ENCODE peak calls at places on chromosomes 11 and 22, in seven cellular contexts. One of them, this sample, is unnamed.

GRCh38 chr11:43327987-43328386 is 16.2 kb downstream of the API5 start:
- DNase-seq in mammary epithelial cell: peak
- DNase-seq in SJCRH30: no peak
- DNase-seq in A549: peak
- DNase-seq in cardiac muscle cell: no peak
- DNase-seq in GM23338: no peak
- DNase-seq in body of pancreas: no peak
- DNase-seq in this sample: no peak

GRCh38 chr11:119481667-119482400 is 58.9 kb upstream of the THY1 start:
- DNase-seq in mammary epithelial cell: no peak
- DNase-seq in cardiac muscle cell: no peak
- DNase-seq in body of pancreas: peak
- DNase-seq in SJCRH30: peak
- DNase-seq in GM23338: no peak
- DNase-seq in A549: no peak
- DNase-seq in this sample: no peak

GRCh38 chr11:64900263-64900678 is 16.7 kb downstream of the ATG2A start:
- DNase-seq in body of pancreas: no peak
- DNase-seq in SJCRH30: no peak
- DNase-seq in cardiac muscle cell: no peak
- DNase-seq in mammary epithelial cell: peak
- DNase-seq in A549: peak
- DNase-seq in GM23338: no peak
- DNase-seq in this sample: peak

GRCh38 chr11:406796-407650 is 7.8 kb downstream of the SIGIRR start:
- DNase-seq in SJCRH30: no peak
- DNase-seq in A549: peak
- DNase-seq in cardiac muscle cell: peak
- DNase-seq in GM23338: peak
- DNase-seq in mammary epithelial cell: peak
- DNase-seq in body of pancreas: peak
- DNase-seq in this sample: peak

GRCh38 chr11:10405858-10406592 is 49.0 kb upstream of the AMPD3 start:
- DNase-seq in body of pancreas: peak
- DNase-seq in mammary epithelial cell: peak
- DNase-seq in A549: peak
- DNase-seq in SJCRH30: peak
- DNase-seq in GM23338: peak
- DNase-seq in cardiac muscle cell: peak
- DNase-seq in this sample: no peak

GRCh38 chr11:36304349-36304748 is 8.3 kb downstream of the PRR5L start:
- DNase-seq in mammary epithelial cell: no peak
- DNase-seq in A549: no peak
- DNase-seq in cardiac muscle cell: no peak
- DNase-seq in SJCRH30: no peak
- DNase-seq in body of pancreas: no peak
- DNase-seq in GM23338: no peak
- DNase-seq in this sample: no peak

GRCh38 chr11:42397483-42397882 is 914.3 kb upstream of the API5 start:
- DNase-seq in GM23338: no peak
- DNase-seq in SJCRH30: no peak
- DNase-seq in mammary epithelial cell: no peak
- DNase-seq in A549: no peak
- DNase-seq in cardiac muscle cell: no peak
- DNase-seq in body of pancreas: no peak
- DNase-seq in this sample: no peak

GRCh38 chr11:119676461-119677020 is 52.5 kb downstream of the NECTIN1 start:
- DNase-seq in SJCRH30: no peak
- DNase-seq in GM23338: no peak
- DNase-seq in cardiac muscle cell: no peak
- DNase-seq in mammary epithelial cell: no peak
- DNase-seq in A549: no peak
- DNase-seq in body of pancreas: no peak
- DNase-seq in this sample: no peak

GRCh38 chr11:84250834-84251613 is 964.9 kb upstream of the CCDC90B start:
- DNase-seq in A549: no peak
- DNase-seq in body of pancreas: no peak
- DNase-seq in GM23338: no peak
- DNase-seq in cardiac muscle cell: no peak
- DNase-seq in mammary epithelial cell: no peak
- DNase-seq in SJCRH30: no peak
- DNase-seq in this sample: no peak

GRCh38 chr22:41822289-41823057 is 10.4 kb upstream of the SREBF2 start:
- DNase-seq in GM23338: peak
- DNase-seq in cardiac muscle cell: no peak
- DNase-seq in SJCRH30: no peak
- DNase-seq in A549: peak
- DNase-seq in mammary epithelial cell: peak
- DNase-seq in body of pancreas: no peak
- DNase-seq in this sample: peak

GRCh38 chr11:129593098-129593497 is 217.4 kb downstream of the BARX2 start:
- DNase-seq in body of pancreas: no peak
- DNase-seq in cardiac muscle cell: no peak
- DNase-seq in GM23338: peak
- DNase-seq in A549: no peak
- DNase-seq in SJCRH30: no peak
- DNase-seq in mammary epithelial cell: peak
- DNase-seq in this sample: no peak

GRCh38 chr11:114132427-114132826 is 72.9 kb downstream of the ZBTB16 start:
- DNase-seq in A549: no peak
- DNase-seq in GM23338: no peak
- DNase-seq in cardiac muscle cell: no peak
- DNase-seq in SJCRH30: no peak
- DNase-seq in mammary epithelial cell: no peak
- DNase-seq in body of pancreas: no peak
- DNase-seq in this sample: no peak

GRCh38 chr11:122601131-122602125 is 54.1 kb upstream of the UBASH3B start:
- DNase-seq in SJCRH30: no peak
- DNase-seq in mammary epithelial cell: peak
- DNase-seq in GM23338: no peak
- DNase-seq in body of pancreas: no peak
- DNase-seq in cardiac muscle cell: peak
- DNase-seq in A549: peak
- DNase-seq in this sample: no peak

GRCh38 chr11:74144592-74144991 is 26.2 kb downstream of the C2CD3 start:
- DNase-seq in SJCRH30: no peak
- DNase-seq in cardiac muscle cell: no peak
- DNase-seq in GM23338: no peak
- DNase-seq in A549: no peak
- DNase-seq in body of pancreas: no peak
- DNase-seq in mammary epithelial cell: no peak
- DNase-seq in this sample: no peak

GRCh38 chr11:74153224-74153623 is 17.6 kb downstream of the C2CD3 start:
- DNase-seq in mammary epithelial cell: no peak
- DNase-seq in cardiac muscle cell: no peak
- DNase-seq in A549: no peak
- DNase-seq in GM23338: no peak
- DNase-seq in body of pancreas: no peak
- DNase-seq in SJCRH30: no peak
- DNase-seq in this sample: no peak

GRCh38 chr11:74141908-74142307 is 28.9 kb downstream of the C2CD3 start:
- DNase-seq in GM23338: no peak
- DNase-seq in body of pancreas: no peak
- DNase-seq in cardiac muscle cell: no peak
- DNase-seq in mammary epithelial cell: no peak
- DNase-seq in SJCRH30: no peak
- DNase-seq in A549: no peak
- DNase-seq in this sample: no peak

GRCh38 chr11:74142624-74143023 is 28.2 kb downstream of the C2CD3 start:
- DNase-seq in SJCRH30: no peak
- DNase-seq in A549: no peak
- DNase-seq in mammary epithelial cell: peak
- DNase-seq in GM23338: no peak
- DNase-seq in cardiac muscle cell: no peak
- DNase-seq in body of pancreas: no peak
- DNase-seq in this sample: no peak

DNA sequence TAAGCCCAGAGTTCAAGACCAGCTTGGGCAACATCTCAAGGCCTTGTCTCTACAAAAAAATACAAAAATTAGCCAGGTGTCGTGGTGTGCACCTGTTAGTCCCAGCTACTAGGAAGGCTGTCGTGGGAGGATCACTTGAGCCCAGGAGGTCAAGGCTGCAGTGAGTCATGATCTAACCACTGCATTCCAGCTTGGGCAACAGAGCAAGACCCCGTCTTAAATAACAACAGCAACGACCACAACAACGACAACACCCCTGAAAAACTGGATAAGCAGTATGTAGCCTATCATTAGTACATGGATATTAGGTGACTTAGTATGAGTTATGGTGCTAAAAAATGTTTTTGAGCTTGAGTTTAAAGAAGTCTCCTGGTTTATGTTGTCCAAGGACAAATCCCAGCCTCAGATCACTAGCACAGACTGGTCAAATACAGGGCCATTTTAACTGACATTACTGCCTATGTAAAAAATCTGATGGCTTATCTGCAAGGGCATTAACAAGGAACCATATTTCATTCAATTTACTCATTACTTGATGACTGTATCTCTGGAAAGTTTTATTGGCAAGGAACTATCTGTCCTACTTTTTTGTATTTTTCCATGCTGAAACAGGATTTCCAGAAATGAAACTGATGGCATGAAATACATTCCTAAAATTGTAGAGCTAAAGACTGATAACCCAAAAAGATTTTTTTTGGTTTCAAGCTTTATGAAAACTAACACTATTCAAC is 23.4 kb downstream of the C2CD3 start:
- DNase-seq in GM23338: no peak
- DNase-seq in body of pancreas: no peak
- DNase-seq in cardiac muscle cell: no peak
- DNase-seq in SJCRH30: peak
- DNase-seq in mammary epithelial cell: no peak
- DNase-seq in A549: no peak
- DNase-seq in this sample: no peak
- H3K27ac ChIP-seq in GM23338: no peak
- H3K27ac ChIP-seq in body of pancreas: no peak
- H3K27ac ChIP-seq in cardiac muscle cell: no peak
- H3K27ac ChIP-seq in SJCRH30: no peak
- H3K27ac ChIP-seq in mammary epithelial cell: no peak
- H3K27ac ChIP-seq in A549: peak
- H3K27ac ChIP-seq in this sample: no peak

DNA sequence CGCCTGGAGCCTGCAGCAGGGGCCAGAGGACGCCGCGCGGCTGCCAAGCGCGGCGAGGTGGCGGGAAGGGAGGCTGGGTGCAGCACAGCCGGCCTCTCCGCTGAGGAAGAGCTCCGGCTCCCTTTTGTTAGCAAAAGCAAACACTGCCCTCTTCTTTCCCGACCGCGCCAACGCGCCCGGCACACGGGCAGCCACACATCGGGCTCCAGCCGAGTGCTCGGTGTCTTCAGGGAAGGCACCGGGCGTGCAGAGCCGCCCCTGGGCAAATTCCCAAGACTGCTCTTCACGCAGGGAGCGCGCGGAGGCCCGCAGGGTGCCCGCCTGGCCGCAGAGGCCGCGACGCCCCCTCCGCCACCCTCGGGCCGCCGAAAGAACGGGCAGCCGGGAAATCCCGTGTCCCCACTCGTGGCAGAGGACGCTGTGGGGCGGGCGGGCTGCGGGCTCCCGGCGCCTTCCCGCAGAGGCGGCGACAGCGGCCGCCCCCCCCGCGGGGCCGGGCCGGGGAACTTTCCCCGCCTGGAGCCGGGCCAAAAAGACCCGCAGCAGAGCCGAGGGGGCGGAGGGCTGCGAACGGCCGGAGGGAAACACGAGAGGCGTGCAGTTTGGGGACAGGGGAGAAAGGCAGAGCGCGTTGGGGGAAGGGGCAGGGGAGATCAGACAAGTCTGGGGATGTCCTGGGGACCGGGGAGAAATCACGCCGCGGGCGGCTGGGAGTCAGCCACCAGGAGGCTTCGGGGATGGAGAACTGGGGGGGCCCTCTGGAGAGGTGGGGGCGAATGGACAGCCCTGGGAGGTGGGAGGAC is 931 bp downstream of the CADM1 start:
- DNase-seq in SJCRH30: peak
- DNase-seq in A549: peak
- DNase-seq in mammary epithelial cell: peak
- DNase-seq in cardiac muscle cell: peak
- DNase-seq in body of pancreas: peak
- DNase-seq in GM23338: peak
- DNase-seq in this sample: peak
- H3K4me3 ChIP-seq in SJCRH30: peak
- H3K4me3 ChIP-seq in A549: peak
- H3K4me3 ChIP-seq in mammary epithelial cell: peak
- H3K4me3 ChIP-seq in cardiac muscle cell: peak
- H3K4me3 ChIP-seq in body of pancreas: peak
- H3K4me3 ChIP-seq in GM23338: peak
- H3K4me3 ChIP-seq in this sample: peak

DNA sequence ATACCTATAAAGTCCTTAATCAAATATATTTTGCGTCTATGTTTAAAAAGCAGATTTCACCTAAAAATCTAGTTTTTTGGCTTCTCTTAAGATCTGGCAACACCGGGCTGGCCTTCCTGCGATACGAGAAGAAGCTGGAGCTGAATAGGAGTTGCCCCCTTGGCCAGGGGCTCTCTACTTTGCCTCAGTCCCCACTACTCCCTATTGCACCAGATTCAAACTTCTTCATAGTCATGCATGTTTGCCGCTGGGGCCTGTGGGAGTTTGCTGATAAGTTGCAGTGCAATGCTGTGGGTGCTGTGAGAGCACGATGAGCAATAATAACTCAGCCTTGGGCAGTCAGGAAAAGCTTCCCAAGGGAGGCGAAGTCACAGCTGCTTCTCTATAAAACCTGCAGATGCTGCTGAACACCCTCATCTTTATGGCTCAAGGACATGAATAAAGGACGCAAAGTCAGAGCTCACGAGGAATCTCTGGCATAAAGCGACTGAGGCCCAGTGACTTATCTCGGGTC is 15.2 kb upstream of the EIF3D start:
- DNase-seq in cardiac muscle cell: no peak
- DNase-seq in body of pancreas: no peak
- DNase-seq in GM23338: no peak
- DNase-seq in SJCRH30: no peak
- DNase-seq in mammary epithelial cell: peak
- DNase-seq in A549: no peak
- DNase-seq in this sample: no peak
- H3K27ac ChIP-seq in cardiac muscle cell: no peak
- H3K27ac ChIP-seq in body of pancreas: no peak
- H3K27ac ChIP-seq in GM23338: no peak
- H3K27ac ChIP-seq in SJCRH30: no peak
- H3K27ac ChIP-seq in mammary epithelial cell: no peak
- H3K27ac ChIP-seq in A549: peak
- H3K27ac ChIP-seq in this sample: no peak

DNA sequence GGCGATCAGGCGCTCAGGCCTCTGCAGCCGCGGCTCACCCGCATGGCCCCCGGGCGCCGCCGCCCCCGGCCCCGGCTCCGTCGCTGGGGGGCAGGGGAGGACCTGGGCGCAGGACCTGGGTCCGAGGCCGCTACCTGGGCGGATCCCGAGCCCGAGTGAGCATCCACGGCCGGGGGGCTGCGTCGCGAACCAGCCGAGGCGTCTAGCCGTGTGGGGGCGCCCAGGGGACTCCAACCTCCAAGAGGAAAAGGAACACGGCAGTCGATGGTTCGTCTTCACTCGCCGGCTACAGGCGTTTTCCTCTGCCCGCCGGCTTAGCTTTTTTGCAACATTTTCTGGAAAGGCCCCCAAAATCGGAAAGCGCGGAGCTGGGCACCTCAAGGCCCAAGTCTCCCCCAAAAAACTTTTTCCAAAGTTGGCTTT is 698 bp downstream of the PDGFB start:
- DNase-seq in body of pancreas: peak
- DNase-seq in A549: peak
- DNase-seq in GM23338: no peak
- DNase-seq in cardiac muscle cell: no peak
- DNase-seq in SJCRH30: no peak
- DNase-seq in mammary epithelial cell: peak
- DNase-seq in this sample: no peak
- H3K4me3 ChIP-seq in body of pancreas: peak
- H3K4me3 ChIP-seq in A549: peak
- H3K4me3 ChIP-seq in GM23338: peak
- H3K4me3 ChIP-seq in cardiac muscle cell: peak
- H3K4me3 ChIP-seq in SJCRH30: no peak
- H3K4me3 ChIP-seq in mammary epithelial cell: peak
- H3K4me3 ChIP-seq in this sample: no peak

This sample was measured in CD4-positive, alpha-beta memory T cell.